ENCODE peak calls at places on chromosomes 16 and 17, in four cellular contexts. M, O, W and C are unnamed samples.

GRCh38 chr16:66472961-66473610 is 46.0 kb downstream of the BEAN1 start:
- DNase-seq in O (no peak), M (no peak), W (no peak), C (no peak)

GRCh38 chr16:57565461-57565860 is 23.0 kb downstream of the ADGRG5 start:
- DNase-seq in O (no peak), W (no peak), M (no peak), C (no peak)

GRCh38 chr17:80883831-80884735 is 107.6 kb upstream of the CHMP6 start:
- DNase-seq in W (no peak), O (no peak), M (no peak), C (no peak)

GRCh38 chr17:29977836-29978235 is 36.4 kb downstream of the EFCAB5 start:
- DNase-seq in O (no peak), W (no peak), M (peak), C (peak)

GRCh38 chr17:41442772-41443171 is 2.0 kb upstream of the KRT38 start:
- DNase-seq in W (no peak), O (no peak), M (peak), C (no peak)

GRCh38 chr17:50425682-50426471 is at the start of gene ACSF2:
- DNase-seq in M (peak), W (no peak), O (peak), C (peak)

GRCh38 chr17:20143740-20144139 is 134.6 kb downstream of the SPECC1 start:
- DNase-seq in W (no peak), M (no peak), O (no peak), C (no peak)

GRCh38 chr16:84643180-84643583 is 5.1 kb upstream of the KLHL36 start:
- DNase-seq in M (peak), W (peak), O (no peak), C (peak)

GRCh38 chr17:72244494-72244893 is 123.7 kb downstream of the SOX9 start:
- DNase-seq in M (no peak), O (no peak), W (no peak), C (peak)

GRCh38 chr17:49987681-49988441 is 7.2 kb downstream of the DLX3 start:
- DNase-seq in O (no peak), M (peak), W (no peak), C (peak)

GRCh38 chr17:336110-337021 is 16.2 kb downstream of the RPH3AL start:
- DNase-seq in W (no peak), O (no peak), M (no peak), C (no peak)

GRCh38 chr16:22225060-22225459 is 19.0 kb downstream of the EEF2K start:
- DNase-seq in M (peak), W (no peak), O (no peak), C (no peak)

GRCh38 chr17:73643012-73643845 is 1.0 kb downstream of the SDK2 start:
- DNase-seq in O (no peak), W (no peak), M (no peak), C (peak)

GRCh38 chr17:57068222-57068658 is 16.8 kb upstream of the AKAP1 start:
- DNase-seq in W (no peak), M (no peak), O (peak), C (peak)

GRCh38 chr17:72832306-72832705 is 260.2 kb downstream of the SLC39A11 start:
- DNase-seq in O (no peak), M (no peak), W (no peak), C (no peak)

GRCh38 chr16:31148281-31148728 is 1.6 kb downstream of the PRSS36 start:
- DNase-seq in O (no peak), W (no peak), M (no peak), C (peak)

GRCh38 chr16:85460983-85461813 is 151.9 kb upstream of the GSE1 start:
- DNase-seq in O (no peak), W (no peak), M (peak), C (peak)

GRCh38 chr17:17727111-17727659 is 45.9 kb downstream of the RAI1 start:
- DNase-seq in M (no peak), W (no peak), O (no peak), C (no peak)

GRCh38 chr17:17728550-17729251 is 47.4 kb downstream of the RAI1 start:
- DNase-seq in W (no peak), O (no peak), M (no peak), C (peak)

GRCh38 chr17:17732444-17732843 is 51.2 kb downstream of the RAI1 start:
- DNase-seq in O (no peak), M (no peak), W (no peak), C (no peak)

GRCh38 chr17:17730250-17730935 is 49.1 kb downstream of the RAI1 start:
- DNase-seq in O (no peak), M (no peak), W (no peak), C (no peak)

GRCh38 chr17:17729620-17730249 is 48.5 kb downstream of the RAI1 start:
- DNase-seq in O (peak), W (no peak), M (no peak), C (peak)
- TF ChIP-seq CTCF in O (peak), W (peak), M (peak), C (peak)

GRCh38 chr16:77722315-77723107 is at the start of gene NUDT7:
- DNase-seq in W (peak), O (peak), M (peak), C (peak)

GRCh38 chr16:77723108-77723514 is 797 bp downstream of the NUDT7 start:
- DNase-seq in O (peak), M (peak), W (no peak), C (no peak)

GRCh38 chr16:77724174-77724573 is 1.9 kb downstream of the NUDT7 start:
- DNase-seq in M (no peak), O (no peak), W (no peak), C (no peak)

GRCh38 chr16:77721752-77722314 is 481 bp upstream of the NUDT7 start:
- DNase-seq in O (no peak), W (no peak), M (no peak), C (no peak)
- H3K4me3 ChIP-seq in O (peak), W (peak), M (peak), C (peak)

GRCh38 chr17:60968266-60968665 is 290.6 kb downstream of the BCAS3 start:
- DNase-seq in M (no peak), W (no peak), O (no peak), C (no peak)

GRCh38 chr17:60970741-60971140 is 293.1 kb downstream of the BCAS3 start:
- DNase-seq in W (no peak), M (no peak), O (no peak), C (no peak)

GRCh38 chr17:60969500-60970037 is 291.9 kb downstream of the BCAS3 start:
- DNase-seq in W (no peak), M (no peak), O (no peak), C (no peak)

GRCh38 chr17:60971515-60972369 is 294.1 kb downstream of the BCAS3 start:
- DNase-seq in M (peak), O (peak), W (peak), C (peak)
- TF ChIP-seq CTCF in M (peak), O (peak), W (peak), C (peak)

DNA sequence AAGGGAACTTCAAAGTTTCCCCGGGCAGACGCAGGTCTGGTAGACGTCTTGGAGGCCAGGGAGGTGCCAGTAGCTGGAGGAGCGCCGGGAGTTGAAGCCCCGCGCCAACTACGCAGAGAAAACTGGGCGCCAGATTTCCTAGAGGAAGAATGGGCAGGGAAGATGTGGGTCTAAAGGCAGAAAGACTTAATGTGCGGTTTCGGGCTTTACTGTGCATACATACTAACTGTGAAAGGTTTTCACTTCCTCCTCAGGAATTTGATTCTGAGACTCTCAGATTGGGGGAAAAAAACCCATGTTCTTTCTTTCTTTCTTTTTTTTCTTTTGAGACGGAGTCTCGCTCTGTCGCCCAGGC is 331 bp upstream of the ZNF287 start:
- DNase-seq in M (no peak), W (no peak), O (no peak), C (no peak)
- H3K4me3 ChIP-seq in M (peak), W (peak), O (peak), C (no peak)